ENCODE peak calls at places on chromosomes 5 and 9, in six cellular contexts. One of them, this sample, is unnamed.

GRCh38 chr5:108521841-108522506 is 140.1 kb upstream of the FBXL17 start:
- DNase-seq in GM13976: no peak
- DNase-seq in right atrium auricular region: no peak
- DNase-seq in HT-29: peak; percentile 76
- DNase-seq in activated CD4-positive, CD25-positive, alpha-beta regulatory T cell: no peak
- DNase-seq in AG04449: peak; percentile 23
- DNase-seq in this sample: no peak

GRCh38 chr9:119164716-119165115 is 204.5 kb downstream of the BRINP1 start:
- DNase-seq in GM13976: no peak
- DNase-seq in right atrium auricular region: no peak
- DNase-seq in AG04449: no peak
- DNase-seq in HT-29: no peak
- DNase-seq in activated CD4-positive, CD25-positive, alpha-beta regulatory T cell: no peak
- DNase-seq in this sample: no peak

GRCh38 chr9:121652037-121652837 is 803 bp downstream of the DAB2IP start:
- DNase-seq in activated CD4-positive, CD25-positive, alpha-beta regulatory T cell: no peak
- DNase-seq in right atrium auricular region: no peak
- DNase-seq in GM13976: no peak
- DNase-seq in HT-29: peak; percentile 43
- DNase-seq in AG04449: no peak
- DNase-seq in this sample: no peak

GRCh38 chr5:79133121-79133656 is 21.6 kb downstream of the BHMT start:
- DNase-seq in GM13976: peak; percentile 32
- DNase-seq in activated CD4-positive, CD25-positive, alpha-beta regulatory T cell: no peak
- DNase-seq in HT-29: peak; percentile 65
- DNase-seq in AG04449: no peak
- DNase-seq in right atrium auricular region: no peak
- DNase-seq in this sample: no peak

GRCh38 chr5:81167078-81167477 is 66.0 kb upstream of the CKMT2 start:
- DNase-seq in HT-29: no peak
- DNase-seq in GM13976: no peak
- DNase-seq in AG04449: no peak
- DNase-seq in activated CD4-positive, CD25-positive, alpha-beta regulatory T cell: no peak
- DNase-seq in right atrium auricular region: no peak
- DNase-seq in this sample: no peak

GRCh38 chr9:81620009-81620405 is 69.3 kb downstream of the TLE1 start:
- DNase-seq in right atrium auricular region: no peak
- DNase-seq in GM13976: no peak
- DNase-seq in AG04449: no peak
- DNase-seq in activated CD4-positive, CD25-positive, alpha-beta regulatory T cell: no peak
- DNase-seq in HT-29: no peak
- DNase-seq in this sample: no peak

GRCh38 chr5:1510631-1511030 is 13.1 kb downstream of the LPCAT1 start:
- DNase-seq in HT-29: no peak
- DNase-seq in activated CD4-positive, CD25-positive, alpha-beta regulatory T cell: no peak
- DNase-seq in GM13976: no peak
- DNase-seq in AG04449: no peak
- DNase-seq in right atrium auricular region: peak; percentile 42
- DNase-seq in this sample: peak; percentile 8

GRCh38 chr5:14036514-14036913 is 92.0 kb upstream of the DNAH5 start:
- DNase-seq in activated CD4-positive, CD25-positive, alpha-beta regulatory T cell: no peak
- DNase-seq in GM13976: no peak
- DNase-seq in right atrium auricular region: no peak
- DNase-seq in HT-29: peak; percentile 20
- DNase-seq in AG04449: no peak
- DNase-seq in this sample: no peak

GRCh38 chr5:62653001-62653863 is 74.6 kb downstream of the LRRC70 start:
- DNase-seq in activated CD4-positive, CD25-positive, alpha-beta regulatory T cell: no peak
- DNase-seq in AG04449: no peak
- DNase-seq in right atrium auricular region: no peak
- DNase-seq in GM13976: no peak
- DNase-seq in HT-29: no peak
- DNase-seq in this sample: no peak

GRCh38 chr9:114370985-114371335 is 16.8 kb downstream of the AKNA start:
- DNase-seq in HT-29: no peak
- DNase-seq in GM13976: no peak
- DNase-seq in activated CD4-positive, CD25-positive, alpha-beta regulatory T cell: no peak
- DNase-seq in AG04449: no peak
- DNase-seq in right atrium auricular region: no peak
- DNase-seq in this sample: no peak

GRCh38 chr9:136690104-136690840 is 3.0 kb upstream of the AGPAT2 start:
- DNase-seq in AG04449: no peak
- DNase-seq in GM13976: no peak
- DNase-seq in activated CD4-positive, CD25-positive, alpha-beta regulatory T cell: no peak
- DNase-seq in right atrium auricular region: peak; percentile 80
- DNase-seq in HT-29: no peak
- DNase-seq in this sample: no peak

GRCh38 chr9:16521868-16522381 is 348.5 kb downstream of the BNC2 start:
- DNase-seq in activated CD4-positive, CD25-positive, alpha-beta regulatory T cell: no peak
- DNase-seq in AG04449: peak; percentile 80
- DNase-seq in HT-29: no peak
- DNase-seq in right atrium auricular region: no peak
- DNase-seq in GM13976: no peak
- DNase-seq in this sample: no peak

This sample was measured in central memory CD8-positive, alpha-beta T cell.